ENCODE peak calls at places on chromosomes 4 and X, in four cellular contexts. D is activated naive CD8-positive, alpha-beta T cell treated with anti-CD3 and anti-CD28 coated beads for 36 hours; G is cardiac muscle cell; F is GOT3. P is an unnamed sample.

GRCh38 chr4:106264331-106264728 is 51.7 kb downstream of the TBCK start:
- DNase-seq in D (no peak), G (no peak), F (no peak), P (peak)

GRCh38 chr4:24741915-24742314 is 53.5 kb upstream of the SOD3 start:
- DNase-seq in D (no peak), G (no peak), F (no peak), P (no peak)

GRCh38 chr4:83342476-83342875 is 7.8 kb upstream of the HPSE start:
- DNase-seq in D (no peak), G (no peak), F (no peak), P (no peak)

GRCh38 chr4:114474401-114474800 is 124.2 kb upstream of the UGT8 start:
- DNase-seq in D (no peak), G (no peak), F (no peak), P (no peak)

GRCh38 chr4:26326791-26327190 is 6.0 kb downstream of the RBPJ start:
- DNase-seq in D (no peak), G (no peak), F (no peak), P (no peak)

GRCh38 chrX:8868906-8869305 is 67.7 kb upstream of the FAM9A start:
- DNase-seq in D (no peak), G (peak), F (no peak), P (no peak)

GRCh38 chr4:4446434-4446833 is 59.5 kb downstream of the NSG1 start:
- DNase-seq in D (no peak), G (no peak), F (no peak), P (no peak)

GRCh38 chrX:52353838-52354237 is 15.0 kb upstream of the XAGE2 start:
- DNase-seq in D (no peak), G (no peak), F (no peak), P (no peak)

GRCh38 chrX:9724711-9725110 is 40.9 kb downstream of the GPR143 start:
- DNase-seq in D (no peak), G (no peak), F (no peak), P (no peak)

GRCh38 chr4:73620115-73620792 is at the start of gene RASSF6:
- DNase-seq in D (peak), G (peak), F (no peak), P (no peak)

GRCh38 chrX:132071260-132071659 is 48.2 kb downstream of the STK26 start:
- DNase-seq in D (no peak), G (peak), F (no peak), P (no peak)

GRCh38 chr4:181085584-181085983 is 1157.6 kb upstream of the TENM3 start:
- DNase-seq in D (no peak), G (no peak), F (no peak), P (no peak)

GRCh38 chrX:38560776-38561125 is 591 bp upstream of the TSPAN7 start:
- DNase-seq in D (no peak), G (no peak), F (no peak), P (no peak)

GRCh38 chrX:69238153-69238959 is 73.1 kb upstream of the PJA1 start:
- DNase-seq in D (no peak), G (peak), F (no peak), P (no peak)

GRCh38 chr4:65661469-65661868 is 8.8 kb downstream of the EPHA5 start:
- DNase-seq in D (no peak), G (no peak), F (no peak), P (no peak)

GRCh38 chr4:87574996-87575395 is 33.3 kb upstream of the DSPP start:
- DNase-seq in D (no peak), G (no peak), F (no peak), P (no peak)

GRCh38 chrX:37905436-37906147 is 58.2 kb upstream of the DYNLT3 start:
- DNase-seq in D (peak), G (peak), F (no peak), P (no peak)

GRCh38 chr4:101291198-101291597 is 56.1 kb downstream of the PPP3CA start:
- DNase-seq in D (no peak), G (no peak), F (no peak), P (no peak)